ENCODE peak calls at places on chromosomes 11 and 22, in five cellular contexts. K is IMR-90, M is OCI-LY7, S is psoas muscle, I is AG10803. W is an unnamed sample.

GRCh38 chr11:131889760-131890620 is 519.6 kb downstream of the NTM start:
- DNase-seq in I (peak; percentile 39), M (no peak), S (no peak), K (peak; percentile 59), W (peak; percentile 47)

GRCh38 chr11:44028816-44029506 is 18.8 kb upstream of the ACCSL start:
- DNase-seq in M (no peak), I (no peak), K (no peak), S (no peak), W (no peak)

GRCh38 chr22:36317658-36318271 is 64.8 kb downstream of the APOL1 start:
- DNase-seq in S (peak; percentile 79), M (no peak), I (no peak), K (no peak), W (no peak)

GRCh38 chr11:7994581-7995278 is 7.6 kb downstream of the EIF3F start:
- DNase-seq in I (no peak), K (no peak), M (no peak), S (no peak), W (no peak)

GRCh38 chr11:72720806-72721205 is 31.4 kb downstream of the ARAP1 start:
- DNase-seq in I (no peak), K (no peak), S (peak; percentile 42), M (no peak), W (no peak)

GRCh38 chr11:46367244-46367915 is 14.1 kb upstream of the MDK start:
- DNase-seq in M (peak; percentile 69), I (peak; percentile 54), S (peak; percentile 86), K (peak; percentile 59), W (peak; percentile 64)

GRCh38 chr11:62169448-62169847 is 20.6 kb upstream of the SCGB1D1 start:
- DNase-seq in K (no peak), I (no peak), M (no peak), S (peak; percentile 64), W (no peak)

GRCh38 chr22:23878219-23878618 is 16.0 kb upstream of the MIF start:
- DNase-seq in S (peak; percentile 73), I (no peak), K (no peak), M (no peak), W (no peak)

GRCh38 chr22:29342577-29343312 is 27.2 kb upstream of the RASL10A start:
- DNase-seq in K (no peak), I (no peak), M (no peak), S (no peak), W (no peak)

GRCh38 chr11:17873571-17873970 is 139.0 kb downstream of the KCNC1 start:
- DNase-seq in K (no peak), I (no peak), S (no peak), M (no peak), W (no peak)

GRCh38 chr22:46077669-46078099 is 72.6 kb upstream of the PPARA start:
- DNase-seq in S (peak; percentile 61), K (no peak), M (no peak), I (peak; percentile 48), W (peak; percentile 45)

GRCh38 chr11:116422976-116423375 is 349.8 kb downstream of the BUD13 start:
- DNase-seq in S (no peak), K (no peak), I (no peak), M (no peak), W (no peak)

GRCh38 chr11:67463680-67464410 is 5.2 kb downstream of the TMEM134 start:
- DNase-seq in K (no peak), I (peak; percentile 41), M (no peak), S (peak; percentile 86), W (peak; percentile 35)

GRCh38 chr11:61586792-61587430 is 6.0 kb upstream of the SYT7 start:
- DNase-seq in M (no peak), K (no peak), I (no peak), S (no peak), W (no peak)

GRCh38 chr11:13928566-13929251 is 33.8 kb upstream of the SPON1 start:
- DNase-seq in I (peak; percentile 74), S (no peak), M (peak; percentile 84), K (peak; percentile 28), W (peak; percentile 91)

GRCh38 chr11:69656536-69657455 is 15.8 kb downstream of the CCND1 start:
- DNase-seq in S (peak; percentile 33), K (peak; percentile 40), I (no peak), M (no peak), W (no peak)

GRCh38 chr11:34560511-34560910 is 46.9 kb upstream of the ELF5 start:
- DNase-seq in I (no peak), S (no peak), M (no peak), K (no peak), W (no peak)

GRCh38 chr22:50656122-50657070 is 16.2 kb upstream of the SHANK3 start:
- DNase-seq in I (peak; percentile 55), M (no peak), K (peak; percentile 61), S (peak; percentile 63), W (peak; percentile 52)

GRCh38 chr22:26740253-26740652 is 82.9 kb downstream of the MIAT start:
- DNase-seq in I (no peak), K (no peak), S (no peak), M (no peak), W (no peak)

GRCh38 chr11:123246749-123247497 is 51.9 kb upstream of the CLMP start:
- DNase-seq in I (peak; percentile 75), K (peak; percentile 81), S (peak; percentile 83), M (peak; percentile 85), W (peak; percentile 84)

GRCh38 chr11:57515332-57516060 is at the start of gene SLC43A1:
- DNase-seq in I (peak; percentile 50), M (peak; percentile 63), K (peak; percentile 59), S (peak; percentile 79), W (peak; percentile 68)

GRCh38 chr11:72821221-72821919 is 7.2 kb downstream of the ATG16L2 start:
- DNase-seq in I (no peak), S (no peak), K (no peak), M (no peak), W (no peak)

GRCh38 chr11:1866226-1866625 is 13.3 kb downstream of the LSP1 start:
- DNase-seq in S (peak; percentile 45), I (no peak), K (no peak), M (no peak), W (no peak)
- H3K4me3 ChIP-seq in S (peak overlapping the region; percentile 54), I (no peak overlapping the region), K (no peak overlapping the region), M (no peak overlapping the region), W (no peak overlapping the region)

DNA sequence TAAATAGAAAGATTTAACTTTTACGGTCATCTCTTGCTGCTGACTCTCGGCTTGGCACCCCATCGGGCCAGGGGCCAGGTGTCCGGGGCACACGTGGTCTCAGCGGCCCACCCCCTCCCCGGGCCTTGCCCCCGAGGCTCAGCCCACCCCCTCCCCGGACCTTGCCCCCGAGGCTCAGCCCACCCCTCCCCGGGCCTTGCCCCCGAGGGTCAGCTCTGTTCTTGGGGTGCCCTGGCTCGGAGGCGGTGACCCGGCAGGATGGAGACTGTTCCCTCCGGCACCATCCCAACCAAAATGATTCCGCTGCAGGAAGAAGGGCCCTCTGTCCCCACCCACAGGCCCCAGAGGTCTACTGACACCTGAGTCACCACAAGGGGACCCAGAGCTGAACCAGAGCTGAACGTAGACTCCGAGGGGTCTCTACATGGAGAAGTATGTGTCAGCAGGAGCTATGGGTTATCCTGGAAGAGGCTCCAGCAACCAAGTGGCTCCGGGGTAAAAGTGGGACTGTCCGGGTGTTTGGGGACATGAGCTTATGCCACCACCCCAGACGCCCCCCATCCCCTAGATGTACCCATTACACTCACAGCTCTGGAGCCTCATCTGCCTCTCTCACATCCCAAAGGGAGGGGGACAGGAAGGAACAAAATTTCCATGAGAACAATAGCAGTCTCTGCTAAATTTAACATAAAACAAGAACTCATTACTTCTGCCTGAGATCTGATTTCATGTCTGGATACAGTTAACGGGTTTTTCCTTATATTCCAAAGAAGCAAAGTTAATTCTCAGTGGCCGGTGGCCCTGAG is 38.4 kb downstream of the MACROD1 start:
- DNase-seq in S (no peak), M (no peak), K (no peak), I (no peak), W (no peak)
- TF ChIP-seq CTCF in S (no peak), M (no peak), K (no peak), I (no peak), W (no peak)

GRCh38 chr11:128488471-128488870 is 98.9 kb downstream of the ETS1 start:
- DNase-seq in K (peak; percentile 98), I (peak; percentile 98), S (no peak), M (no peak), W (peak; percentile 97)
- H3K4me3 ChIP-seq in K (no peak overlapping the region), I (no peak overlapping the region), S (no peak overlapping the region), M (no peak overlapping the region), W (no peak overlapping the region)

DNA sequence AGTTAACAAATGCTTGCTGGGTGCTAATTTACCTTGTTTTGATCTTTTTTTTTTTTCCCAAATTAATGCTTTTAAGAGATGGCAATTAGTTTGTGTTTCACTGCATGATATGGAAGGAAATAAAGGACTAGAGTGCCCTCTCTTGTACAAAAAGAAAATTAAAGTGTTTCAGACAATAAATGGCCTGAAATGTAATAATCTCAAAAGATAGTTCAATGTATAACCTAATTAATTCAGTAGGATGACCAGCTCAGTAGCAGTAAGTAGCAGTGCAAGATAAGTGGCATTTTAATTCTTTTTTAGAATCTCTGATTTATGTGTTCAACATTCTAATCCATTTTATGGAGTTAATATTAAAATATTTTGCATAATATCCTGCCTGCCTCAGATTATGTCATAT is 39.9 kb upstream of the MYO18B start:
- DNase-seq in I (peak; percentile 24), S (no peak), M (peak; percentile 30), K (peak; percentile 29), W (peak; percentile 36)
- TF ChIP-seq CTCF in I (peak; percentile 53), S (peak; percentile 42), M (peak; percentile 83), K (peak; percentile 62), W (peak; percentile 38)